ENCODE peak calls at places on chromosomes 3 and 15, in ten cellular contexts. H is iPS DF 6.9, F is ovary, G is bronchial epithelial cell, L is transverse colon, U is uterus, M is brain microvascular endothelial cell, I is hepatocyte, Y is sigmoid colon, B is colonic mucosa. J is an unnamed sample. For H3K27me3 and H3K36me3, the result is how much of the 10 kb centered on the place peaks cover.

GRCh38 chr15:100995471-100996430 is 76.6 kb downstream of the LRRK1 start:
- DNase-seq in H (no peak), L (no peak), G (no peak), B (peak), I (no peak), U (no peak), F (no peak), Y (peak), M (no peak), J (no peak)

GRCh38 chr3:179819379-179819778 is 166.5 kb downstream of the USP13 start:
- DNase-seq in L (no peak), M (no peak), B (no peak), F (no peak), H (no peak), U (no peak), G (no peak), Y (no peak), I (no peak), J (no peak)

GRCh38 chr3:189593581-189593980 is 37.6 kb upstream of the TP63 start:
- DNase-seq in I (no peak), G (no peak), H (no peak), B (no peak), L (no peak), U (no peak), M (no peak), F (no peak), Y (no peak), J (no peak)

GRCh38 chr15:80693682-80694623 is 1.2 kb upstream of the ABHD17C start:
- DNase-seq in I (no peak), L (no peak), G (no peak), F (no peak), Y (no peak), B (no peak), M (no peak), U (no peak), H (no peak), J (no peak)

GRCh38 chr3:197151562-197151961 is 121.9 kb upstream of the MELTF start:
- DNase-seq in B (no peak), U (peak), H (no peak), I (peak), L (no peak), G (peak), F (no peak), Y (no peak), M (peak), J (no peak)

GRCh38 chr3:72353236-72354105 is 494.8 kb downstream of the SHQ1 start:
- DNase-seq in F (no peak), I (no peak), L (no peak), B (no peak), U (no peak), G (peak), M (no peak), Y (no peak), H (no peak), J (no peak)

GRCh38 chr3:121707531-121708273 is 41.8 kb downstream of the GOLGB1 start:
- DNase-seq in M (no peak), L (no peak), H (no peak), U (no peak), I (no peak), Y (no peak), B (no peak), G (peak), F (no peak), J (no peak)

GRCh38 chr3:88188436-88188835 is 38.7 kb downstream of the C3orf38 start:
- DNase-seq in G (no peak), M (peak), I (no peak), L (no peak), B (no peak), Y (no peak), F (no peak), H (no peak), U (no peak), J (no peak)

GRCh38 chr15:85582076-85582718 is 201.8 kb downstream of the AKAP13 start:
- DNase-seq in L (peak), B (peak), M (no peak), F (no peak), I (no peak), Y (no peak), U (peak), G (peak), H (no peak), J (no peak)

GRCh38 chr3:161672478-161672877 is 175.9 kb downstream of the OTOL1 start:
- DNase-seq in Y (no peak), I (no peak), M (no peak), H (no peak), L (no peak), B (no peak), G (peak), U (no peak), F (no peak), J (no peak)

GRCh38 chr3:14422016-14422963 is 19.9 kb downstream of the SLC6A6 start:
- DNase-seq in I (no peak), M (no peak), H (peak), G (no peak), L (no peak), Y (no peak), F (no peak), U (no peak), B (no peak), J (no peak)

GRCh38 chr3:108100906-108101305 is 10.1 kb upstream of the CD47 start:
- DNase-seq in G (no peak), H (no peak), B (no peak), U (no peak), M (no peak), I (no peak), Y (no peak), F (no peak), L (no peak), J (no peak)

GRCh38 chr3:9397911-9398714 is 698 bp downstream of the SETD5 start:
- DNase-seq in F (peak), L (peak), I (peak), Y (peak), H (no peak), B (peak), G (no peak), U (peak), M (peak), J (peak)

GRCh38 chr3:142987080-142987700 is 14.2 kb upstream of the U2SURP start:
- DNase-seq in G (peak), L (no peak), B (no peak), F (no peak), I (peak), Y (no peak), M (peak), U (no peak), H (no peak), J (no peak)

GRCh38 chr3:157261000-157261399 is 101.1 kb upstream of the CCNL1 start:
- DNase-seq in G (no peak), H (no peak), Y (no peak), U (no peak), M (peak), F (no peak), B (no peak), L (no peak), I (no peak), J (no peak)

GRCh38 chr15:99931703-99932603 is 198.7 kb upstream of the LYSMD4 start:
- DNase-seq in Y (no peak), B (no peak), U (no peak), I (no peak), M (no peak), F (no peak), H (no peak), G (peak), L (no peak), J (no peak)

GRCh38 chr15:90638241-90638691 is 78.9 kb upstream of the BLM start:
- DNase-seq in M (no peak), U (no peak), B (no peak), I (no peak), L (no peak), H (no peak), G (no peak), Y (no peak), F (no peak), J (no peak)

GRCh38 chr15:29589975-29590374 is 232.3 kb downstream of the TJP1 start:
- DNase-seq in M (no peak), F (no peak), Y (no peak), I (no peak), B (no peak), H (no peak), L (no peak), G (no peak), U (no peak), J (no peak)
- H3K27me3 ChIP-seq in M (under half), F (under half), Y (under half), I (under half), B (under half), H (under half), L (under half), G (under half), U (under half), J (under half)

GRCh38 chr15:67883228-67883773 is 43.5 kb upstream of the RNU6-1 start:
- DNase-seq in U (no peak), B (no peak), Y (no peak), F (no peak), G (no peak), H (no peak), M (no peak), I (no peak), L (no peak), J (no peak)
- H3K36me3 ChIP-seq in U (under half), B (under half), Y (under half), F (under half), G (under half), H (under half), M (under half), I (under half), L (under half), J (under half)

GRCh38 chr3:150341893-150342292 is 66.2 kb upstream of the TSC22D2 start:
- DNase-seq in H (no peak), G (no peak), Y (no peak), L (no peak), I (no peak), F (no peak), U (no peak), B (no peak), M (no peak), J (no peak)
- H3K4me3 ChIP-seq in H (no peak), G (no peak), Y (no peak), L (no peak), I (no peak), F (no peak), U (no peak), B (no peak), M (no peak), J (no peak)

GRCh38 chr3:39502838-39503145 is 35.3 kb downstream of the MOBP start:
- DNase-seq in M (no peak), U (no peak), Y (no peak), G (peak), B (no peak), F (no peak), H (no peak), L (no peak), I (no peak), J (no peak)
- H3K27me3 ChIP-seq in M (under half), U (under half), Y (under half), G (under half), B (under half), F (under half), H (under half), L (under half), I (under half), J (under half)

DNA sequence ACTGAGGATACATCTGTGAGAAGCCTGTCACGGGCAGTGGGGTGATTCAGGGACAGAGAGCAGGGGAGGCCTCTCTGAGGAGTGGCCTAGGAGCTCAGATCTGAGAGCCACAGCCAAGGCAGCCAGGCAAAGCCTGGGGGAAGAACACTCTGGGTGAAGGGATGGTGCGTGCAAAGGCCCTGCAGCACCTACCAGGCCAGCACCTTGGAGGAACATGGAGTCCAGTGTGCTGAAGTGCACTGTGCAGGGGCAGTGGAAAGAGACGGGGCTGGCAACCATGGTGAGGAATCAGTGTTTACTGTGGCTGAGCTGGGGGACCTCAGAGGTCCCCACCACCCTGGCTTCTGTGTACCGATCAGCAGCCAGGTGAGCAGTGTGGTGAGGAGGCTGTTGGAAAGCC is 48.0 kb downstream of the NUP210 start:
- DNase-seq in U (no peak), B (no peak), I (no peak), F (no peak), M (no peak), G (no peak), L (no peak), Y (no peak), H (no peak), J (no peak)
- H3K36me3 ChIP-seq in U (under half), B (under half), I (under half), F (under half), M (under half), G (under half), L (under half), Y (under half), H (under half), J (under half)

DNA sequence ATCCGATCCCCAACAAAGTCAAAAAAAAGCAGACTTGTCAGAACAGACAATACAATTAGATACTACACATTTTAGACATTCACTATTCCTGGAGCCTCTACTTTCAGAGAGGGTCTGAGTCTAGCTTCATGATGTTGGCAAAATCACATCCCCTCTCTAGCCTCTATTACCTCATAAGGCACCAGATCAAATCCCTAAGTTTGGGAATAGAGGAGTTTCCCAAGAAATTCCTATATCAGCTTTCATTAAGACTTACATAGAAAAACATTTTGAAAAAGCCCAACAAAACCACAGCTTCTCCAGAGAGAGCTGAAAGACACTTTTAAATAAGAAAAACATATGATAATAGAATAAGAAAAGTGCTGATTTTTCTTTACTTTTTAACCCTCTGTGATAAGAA is 4.5 kb downstream of the TBC1D2B start:
- DNase-seq in U (no peak), G (no peak), L (no peak), F (no peak), M (no peak), H (no peak), I (no peak), B (no peak), Y (no peak), J (no peak)
- H3K4me3 ChIP-seq in U (no peak), G (no peak), L (no peak), F (no peak), M (no peak), H (no peak), I (no peak), B (no peak), Y (no peak), J (no peak)

J was measured in Caco-2.